ENCODE peak calls at places on chromosomes 2 and 18, in six cellular contexts. B is HFF-Myc; D is right lobe of liver; J is cerebellum; O is CD8-positive, alpha-beta memory T cell; E is foreskin fibroblast. A is an unnamed sample.
A peak's percentile ranks its signal among the peaks of the same experiment; 100 is the strongest.

GRCh38 chr2:45121236-45121927 is 112.1 kb upstream of the SIX2 start:
- DNase-seq in B (no peak), D (no peak), J (no peak), O (no peak), E (no peak), A (no peak)

GRCh38 chr2:233866479-233866878 is 1.7 kb downstream of the MSL3B start:
- DNase-seq in B (no peak), D (no peak), J (no peak), O (no peak), E (no peak), A (no peak)

GRCh38 chr18:74515620-74516231 is 18.6 kb upstream of the CNDP1 start:
- DNase-seq in B (no peak), D (peak; percentile 62), J (no peak), O (no peak), E (no peak), A (no peak)

GRCh38 chr2:69685321-69686048 is 41.9 kb upstream of the AAK1 start:
- DNase-seq in B (no peak), D (no peak), J (no peak), O (no peak), E (no peak), A (no peak)

GRCh38 chr2:163266772-163267171 is 428.2 kb upstream of the KCNH7 start:
- DNase-seq in B (peak; percentile 7), D (no peak), J (no peak), O (no peak), E (peak; percentile 29), A (peak; percentile 8)

GRCh38 chr2:199261221-199261620 is 196.5 kb downstream of the SATB2 start:
- DNase-seq in B (peak; percentile 47), D (no peak), J (no peak), O (no peak), E (peak; percentile 78), A (no peak)

GRCh38 chr2:1436369-1436768 is 23.1 kb downstream of the TPO start:
- DNase-seq in B (no peak), D (no peak), J (no peak), O (no peak), E (no peak), A (no peak)

GRCh38 chr2:203951366-203951902 is 14.9 kb downstream of the ICOS start:
- DNase-seq in B (no peak), D (no peak), J (no peak), O (peak; percentile 38), E (no peak), A (no peak)

GRCh38 chr2:36507408-36507812 is 90.6 kb downstream of the FEZ2 start:
- DNase-seq in B (peak; percentile 46), D (no peak), J (peak; percentile 34), O (no peak), E (peak; percentile 45), A (peak; percentile 35)

GRCh38 chr2:238183846-238184245 is 19.6 kb downstream of the ILKAP start:
- DNase-seq in B (no peak), D (no peak), J (no peak), O (no peak), E (no peak), A (no peak)

GRCh38 chr2:29766191-29766590 is 155.2 kb downstream of the ALK start:
- DNase-seq in B (no peak), D (no peak), J (no peak), O (no peak), E (peak; percentile 46), A (no peak)

GRCh38 chr2:182057002-182057401 is 71.3 kb downstream of the PPP1R1C start:
- DNase-seq in B (no peak), D (no peak), J (peak; percentile 7), O (no peak), E (no peak), A (no peak)

GRCh38 chr2:179550214-179550613 is 285.6 kb upstream of the SESTD1 start:
- DNase-seq in B (no peak), D (no peak), J (no peak), O (no peak), E (no peak), A (no peak)